ENCODE peak calls at places on chromosomes 2 and 18, in six cellular contexts. X is AG08395, Q is mammary epithelial cell, J is aorta, D is fibroblast of mammary gland, P is MCF 10A. A is an unnamed sample.
A peak's percentile ranks its signal among the peaks of the same experiment; 100 is the strongest.

GRCh38 chr2:104250635-104251034 is 603.3 kb upstream of the POU3F3 start:
- DNase-seq in X (no peak), Q (no peak), J (no peak), D (no peak), P (no peak), A (no peak)

GRCh38 chr2:121008978-121009377 is 273.3 kb downstream of the GLI2 start:
- DNase-seq in X (no peak), Q (no peak), J (no peak), D (peak; percentile 17), P (peak; percentile 11), A (no peak)

GRCh38 chr2:129302815-129303214 is 676.7 kb upstream of the RAB6C start:
- DNase-seq in X (no peak), Q (no peak), J (no peak), D (no peak), P (no peak), A (no peak)

GRCh38 chr2:239853706-239854327 is 171.3 kb downstream of the NDUFA10 start:
- DNase-seq in X (no peak), Q (no peak), J (no peak), D (no peak), P (no peak), A (no peak)

GRCh38 chr2:168183308-168183997 is 63.9 kb downstream of the STK39 start:
- DNase-seq in X (no peak), Q (no peak), J (no peak), D (no peak), P (no peak), A (no peak)

GRCh38 chr2:2540406-2540805 is 209.3 kb upstream of the MYT1L start:
- DNase-seq in X (no peak), Q (no peak), J (no peak), D (no peak), P (no peak), A (no peak)

GRCh38 chr2:227871375-227871788 is at the start of gene DAW1:
- DNase-seq in X (peak; percentile 85), Q (no peak), J (peak; percentile 79), D (peak; percentile 59), P (no peak), A (no peak)

GRCh38 chr2:135227386-135227785 is 175.3 kb downstream of the RAB3GAP1 start:
- DNase-seq in X (peak; percentile 40), Q (no peak), J (no peak), D (peak; percentile 71), P (no peak), A (peak; percentile 72)

GRCh38 chr2:61793389-61793836 is 60.4 kb downstream of the FAM161A start:
- DNase-seq in X (peak; percentile 65), Q (peak; percentile 57), J (peak; percentile 62), D (peak; percentile 67), P (peak; percentile 72), A (no peak)

GRCh38 chr2:133171396-133172004 is 396.8 kb downstream of the NCKAP5 start:
- DNase-seq in X (peak; percentile 44), Q (peak; percentile 53), J (no peak), D (peak; percentile 63), P (peak; percentile 62), A (peak; percentile 13)

GRCh38 chr2:230295192-230295591 is 31.8 kb upstream of the SP140L start:
- DNase-seq in X (no peak), Q (no peak), J (no peak), D (no peak), P (no peak), A (no peak)

GRCh38 chr2:67799889-67800288 is 262.9 kb downstream of the C1D start:
- DNase-seq in X (no peak), Q (no peak), J (no peak), D (no peak), P (no peak), A (no peak)

GRCh38 chr18:7561907-7562460 is 5.1 kb upstream of the PTPRM start:
- DNase-seq in X (no peak), Q (no peak), J (no peak), D (no peak), P (no peak), A (no peak)

GRCh38 chr2:16121231-16121985 is 181.1 kb downstream of the MYCN start:
- DNase-seq in X (no peak), Q (no peak), J (no peak), D (no peak), P (no peak), A (no peak)

GRCh38 chr2:30422437-30422805 is 24.6 kb upstream of the LCLAT1 start:
- DNase-seq in X (peak; percentile 52), Q (peak; percentile 45), J (peak; percentile 66), D (peak; percentile 54), P (peak; percentile 32), A (no peak)

GRCh38 chr18:75477913-75478312 is 50.4 kb upstream of the SMIM21 start:
- DNase-seq in X (no peak), Q (peak; percentile 35), J (no peak), D (peak; percentile 53), P (peak; percentile 21), A (no peak)

GRCh38 chr2:132544045-132544630 is 125.9 kb downstream of the LYPD1 start:
- DNase-seq in X (no peak), Q (no peak), J (no peak), D (no peak), P (no peak), A (no peak)

GRCh38 chr2:1979569-1979968 is 235.3 kb upstream of the PXDN start:
- DNase-seq in X (no peak), Q (no peak), J (no peak), D (no peak), P (no peak), A (no peak)

GRCh38 chr18:58315041-58315440 is 271.0 kb downstream of the NEDD4L start:
- DNase-seq in X (no peak), Q (no peak), J (no peak), D (peak; percentile 31), P (no peak), A (no peak)

GRCh38 chr2:11682590-11682915 is 12.6 kb upstream of the NTSR2 start:
- DNase-seq in X (no peak), Q (no peak), J (no peak), D (no peak), P (no peak), A (no peak)

GRCh38 chr2:26733343-26733742 is 30.7 kb upstream of the SLC35F6 start:
- DNase-seq in X (no peak), Q (no peak), J (no peak), D (no peak), P (no peak), A (no peak)

GRCh38 chr18:13376841-13377351 is 158.3 kb downstream of the LDLRAD4 start:
- DNase-seq in X (no peak), Q (no peak), J (no peak), D (no peak), P (no peak), A (no peak)

GRCh38 chr2:129396980-129397599 is 582.4 kb upstream of the RAB6C start:
- DNase-seq in X (peak; percentile 8), Q (peak; percentile 42), J (no peak), D (peak; percentile 11), P (peak; percentile 43), A (no peak)

GRCh38 chr2:128354731-128355470 is 36.2 kb upstream of the HS6ST1 start:
- DNase-seq in X (no peak), Q (no peak), J (no peak), D (peak; percentile 77), P (no peak), A (no peak)

GRCh38 chr2:204850576-204850975 is 305.3 kb downstream of the PARD3B start:
- DNase-seq in X (no peak), Q (no peak), J (no peak), D (no peak), P (no peak), A (no peak)

GRCh38 chr2:129896226-129897100 is 83.0 kb upstream of the RAB6C start:
- DNase-seq in X (no peak), Q (no peak), J (no peak), D (no peak), P (no peak), A (no peak)

GRCh38 chr2:168816369-168816768 is 13.9 kb downstream of the NOSTRIN start:
- DNase-seq in X (peak; percentile 90), Q (peak; percentile 61), J (no peak), D (peak; percentile 77), P (peak; percentile 47), A (peak; percentile 78)

GRCh38 chr2:216866515-216867095 is 6.7 kb upstream of the TNP1 start:
- DNase-seq in X (no peak), Q (peak; percentile 63), J (no peak), D (no peak), P (no peak), A (no peak)

GRCh38 chr2:233460726-233461431 is 105.7 kb downstream of the USP40 start:
- DNase-seq in X (no peak), Q (no peak), J (no peak), D (no peak), P (no peak), A (no peak)

GRCh38 chr2:8851811-8852560 is 14.6 kb upstream of the KIDINS220 start:
- DNase-seq in X (no peak), Q (no peak), J (no peak), D (peak; percentile 47), P (peak; percentile 9), A (no peak)

GRCh38 chr2:205733648-205734047 is 51.3 kb downstream of the NRP2 start:
- DNase-seq in X (no peak), Q (no peak), J (no peak), D (no peak), P (no peak), A (no peak)

GRCh38 chr2:95525294-95526035 is 40.9 kb upstream of the TRIM43B start:
- DNase-seq in X (no peak), Q (no peak), J (peak; percentile 36), D (peak; percentile 7), P (no peak), A (no peak)

GRCh38 chr2:171747371-171747770 is 60.1 kb downstream of the DYNC1I2 start:
- DNase-seq in X (no peak), Q (no peak), J (no peak), D (no peak), P (no peak), A (no peak)